ENCODE peak calls at places on chromosomes 4 and X, in five cellular contexts. S is SK-N-SH, X is HCT116, Y is HepG2, A is K562. O is an unnamed sample.

GRCh38 chr4:37480509-37480908 is 205.7 kb downstream of the RELL1 start:
- DNase-seq in S (no peak), X (no peak), Y (no peak), A (no peak), O (no peak)

GRCh38 chrX:3651272-3651671 is 62.2 kb downstream of the PRKX start:
- DNase-seq in S (peak), X (peak), Y (no peak), A (peak), O (peak)

GRCh38 chrX:39497717-39498265 is 600.0 kb downstream of the BCOR start:
- DNase-seq in S (no peak), X (no peak), Y (no peak), A (no peak), O (no peak)

GRCh38 chr4:38129452-38129830 is 169.2 kb downstream of the PTTG2 start:
- DNase-seq in S (no peak), X (no peak), Y (no peak), A (no peak), O (no peak)

GRCh38 chrX:150486011-150486410 is 82.4 kb upstream of the MTM1 start:
- DNase-seq in S (peak), X (peak), Y (peak), A (peak), O (peak)

GRCh38 chr4:86720508-86721068 is 126.5 kb downstream of the PTPN13 start:
- DNase-seq in S (no peak), X (no peak), Y (no peak), A (no peak), O (no peak)

GRCh38 chrX:2707334-2707760 is 16.3 kb downstream of the CD99 start:
- DNase-seq in S (peak), X (peak), Y (peak), A (peak), O (peak)

GRCh38 chrX:41499984-41500383 is 52.8 kb downstream of the NYX start:
- DNase-seq in S (no peak), X (no peak), Y (no peak), A (no peak), O (no peak)

GRCh38 chr4:97457253-97457652 is 686.0 kb downstream of the STPG2 start:
- DNase-seq in S (no peak), X (no peak), Y (no peak), A (no peak), O (peak)

GRCh38 chr4:111883557-111883999 is 261.7 kb upstream of the FAM241A start:
- DNase-seq in S (no peak), X (no peak), Y (no peak), A (no peak), O (no peak)

GRCh38 chrX:68061206-68061535 is 372.1 kb downstream of the OPHN1 start:
- DNase-seq in S (no peak), X (no peak), Y (no peak), A (no peak), O (no peak)

GRCh38 chrX:68060506-68061205 is 372.6 kb downstream of the OPHN1 start:
- DNase-seq in S (no peak), X (no peak), Y (no peak), A (no peak), O (no peak)

DNA sequence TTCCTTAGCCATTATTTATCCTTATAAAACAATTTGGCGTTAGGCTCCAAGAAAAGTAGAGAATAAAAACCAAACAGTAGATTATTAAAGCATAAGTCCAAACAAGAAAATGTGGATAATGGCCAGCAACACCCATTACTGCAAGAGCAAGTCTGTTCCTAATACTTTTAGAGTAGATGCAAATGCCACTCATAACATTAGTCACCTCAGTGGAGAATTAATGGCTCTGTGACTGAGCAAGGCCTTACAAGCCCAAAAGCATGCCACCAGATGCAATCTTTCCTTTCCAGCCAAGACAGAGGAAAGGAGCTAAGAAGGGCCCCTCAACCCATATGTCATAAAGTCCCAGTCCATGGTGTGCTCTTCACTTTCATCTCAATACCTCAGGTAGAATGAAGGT is 373.8 kb downstream of the OPHN1 start:
- DNase-seq in S (no peak), X (no peak), Y (no peak), A (no peak), O (no peak)
- TF ChIP-seq JUND in S (no peak), X (no peak), Y (no peak), A (no peak), O (no peak)

DNA sequence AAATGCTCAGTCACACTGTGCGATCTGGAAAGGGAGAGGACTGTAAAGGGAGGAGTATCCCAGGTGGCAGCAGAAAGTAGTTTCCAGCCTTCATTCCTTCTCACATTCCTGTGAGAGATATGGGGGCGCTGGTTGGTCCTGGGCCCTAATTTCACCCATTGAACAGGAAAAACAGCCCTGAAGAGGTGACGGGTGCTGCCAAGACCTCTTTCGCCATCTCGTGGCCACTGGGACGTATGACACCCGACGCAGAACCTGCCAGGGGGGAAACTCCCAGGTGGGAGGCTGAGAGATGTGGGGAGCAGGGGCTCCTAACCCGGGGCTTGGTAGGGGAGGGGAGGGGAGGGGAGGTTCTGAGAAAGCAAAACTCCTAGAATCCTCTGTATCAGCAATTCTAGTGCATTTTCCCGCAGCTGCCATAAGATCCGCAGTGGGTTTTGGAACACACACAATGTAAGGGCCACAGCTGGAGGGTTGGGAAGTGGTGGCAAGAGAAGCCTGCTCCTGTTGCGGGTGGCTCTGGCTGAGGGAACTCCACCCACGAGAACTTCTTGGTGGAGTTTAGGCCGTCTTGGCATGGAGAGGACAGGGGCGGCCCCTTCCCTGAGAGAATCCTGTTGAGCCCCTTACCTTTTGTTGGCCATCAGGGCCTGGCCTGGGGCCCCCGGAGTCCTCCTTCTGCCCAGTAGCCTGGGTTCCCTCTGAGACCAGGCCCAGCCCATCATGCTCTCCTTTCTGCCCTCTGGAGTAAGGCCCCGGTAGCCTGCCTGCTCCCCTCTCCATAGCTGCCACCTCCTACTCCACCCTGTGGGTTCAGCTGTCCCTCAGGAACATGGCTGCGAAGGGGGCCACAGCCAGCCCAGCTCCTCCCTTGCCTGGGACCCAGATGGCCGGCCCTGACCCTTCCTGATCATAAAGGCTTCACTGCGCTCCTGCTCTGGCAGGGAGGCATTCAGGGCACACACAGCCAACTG is 134.1 kb downstream of the OR13H1 start:
- DNase-seq in S (peak), X (peak), Y (peak), A (peak), O (peak)
- TF ChIP-seq JUND in S (no peak), X (no peak), Y (no peak), A (no peak), O (no peak)

GRCh38 chr4:88758264-88758663 is 60.6 kb upstream of the NAP1L5 start:
- DNase-seq in S (no peak), X (no peak), Y (no peak), A (peak), O (no peak)

GRCh38 chr4:88755454-88755853 is 57.8 kb upstream of the NAP1L5 start:
- DNase-seq in S (no peak), X (no peak), Y (no peak), A (no peak), O (no peak)

GRCh38 chr4:88757776-88758175 is 60.1 kb upstream of the NAP1L5 start:
- DNase-seq in S (no peak), X (no peak), Y (no peak), A (peak), O (no peak)

GRCh38 chr4:88757067-88757466 is 59.4 kb upstream of the NAP1L5 start:
- DNase-seq in S (no peak), X (no peak), Y (no peak), A (no peak), O (no peak)

GRCh38 chr4:88756149-88756548 is 58.5 kb upstream of the NAP1L5 start:
- DNase-seq in S (no peak), X (no peak), Y (no peak), A (no peak), O (no peak)
- TF ChIP-seq JUND in S (no peak), X (no peak), Y (no peak), A (no peak), O (no peak)

GRCh38 chr4:165440415-165440882 is 61.6 kb downstream of the CPE start:
- DNase-seq in S (peak), X (peak), Y (peak), A (no peak), O (no peak)
- TF ChIP-seq JUND in S (no peak), X (peak), Y (no peak), A (no peak), O (no peak)

GRCh38 chrX:25069209-25069608 is 53.4 kb upstream of the ARX start:
- DNase-seq in S (no peak), X (no peak), Y (no peak), A (no peak), O (no peak)
- TF ChIP-seq JUND in S (no peak), X (no peak), Y (no peak), A (no peak), O (no peak)